ENCODE peak calls at places on chromosome 1, in seven cellular contexts. S, Y, R, Z, J, T and Q are unnamed samples.

GRCh38 chr1:154884868-154885706 is 15.0 kb upstream of the KCNN3 start:
- DNase-seq in Y (no peak), J (no peak), T (no peak), Z (no peak), R (no peak), S (no peak), Q (no peak)

GRCh38 chr1:115052454-115053083 is 22.9 kb downstream of the TSHB start:
- DNase-seq in Y (peak), T (peak), S (peak), Z (peak), R (no peak), J (peak), Q (no peak)

GRCh38 chr1:161177112-161177935 is at the start of gene B4GALT3:
- DNase-seq in S (peak), J (no peak), Y (peak), Z (peak), R (no peak), T (peak), Q (peak)

GRCh38 chr1:86508583-86508969 is 38.3 kb upstream of the CLCA4 start:
- DNase-seq in Y (no peak), S (no peak), J (no peak), Z (no peak), R (no peak), T (no peak), Q (no peak)

GRCh38 chr1:29575826-29576225 is 339.5 kb downstream of the PTPRU start:
- DNase-seq in R (no peak), Y (no peak), T (no peak), S (no peak), J (no peak), Z (no peak), Q (no peak)

GRCh38 chr1:199784127-199784526 is 243.4 kb upstream of the NR5A2 start:
- DNase-seq in Y (no peak), Z (no peak), S (no peak), J (no peak), T (no peak), R (no peak), Q (no peak)

GRCh38 chr1:1136547-1137230 is 20.8 kb upstream of the C1orf159 start:
- DNase-seq in R (no peak), Z (no peak), J (no peak), Y (peak), S (peak), T (no peak), Q (no peak)

GRCh38 chr1:248850536-248851251 is 8.2 kb downstream of the ZNF692 start:
- DNase-seq in R (no peak), S (no peak), Z (no peak), T (no peak), J (no peak), Y (no peak), Q (no peak)

GRCh38 chr1:100703052-100703451 is 16.5 kb upstream of the VCAM1 start:
- DNase-seq in T (no peak), S (no peak), Y (no peak), J (no peak), Z (no peak), R (no peak), Q (no peak)

GRCh38 chr1:221816899-221817298 is 75.0 kb upstream of the DUSP10 start:
- DNase-seq in J (peak), T (no peak), S (no peak), R (peak), Y (no peak), Z (no peak), Q (no peak)

GRCh38 chr1:182630586-182630985 is 26.4 kb upstream of the RGS16 start:
- DNase-seq in T (no peak), J (no peak), S (no peak), Z (no peak), Y (no peak), R (no peak), Q (no peak)

GRCh38 chr1:185974367-185974766 is 240.2 kb downstream of the HMCN1 start:
- DNase-seq in S (no peak), R (no peak), T (no peak), Y (no peak), Z (no peak), J (no peak), Q (no peak)

GRCh38 chr1:194300776-194301175 is 1114.4 kb upstream of the B3GALT2 start:
- DNase-seq in S (no peak), Y (no peak), T (no peak), Z (no peak), R (no peak), J (no peak), Q (no peak)

GRCh38 chr1:178702141-178702540 is 22.9 kb upstream of the RALGPS2 start:
- DNase-seq in Y (no peak), S (no peak), T (no peak), J (no peak), Z (no peak), R (no peak), Q (no peak)

GRCh38 chr1:205930698-205931330 is 12.4 kb downstream of the SLC26A9 start:
- DNase-seq in R (no peak), Y (no peak), J (no peak), T (no peak), Z (no peak), S (no peak), Q (no peak)

GRCh38 chr1:205927676-205928075 is 15.6 kb downstream of the SLC26A9 start:
- DNase-seq in Y (no peak), R (no peak), J (no peak), S (no peak), Z (no peak), T (no peak), Q (no peak)

GRCh38 chr1:205927247-205927646 is 16.0 kb downstream of the SLC26A9 start:
- DNase-seq in T (no peak), R (no peak), J (no peak), Y (no peak), Z (no peak), S (no peak), Q (no peak)

GRCh38 chr1:205928256-205928655 is 15.0 kb downstream of the SLC26A9 start:
- DNase-seq in R (no peak), T (no peak), Y (no peak), Z (no peak), J (no peak), S (no peak), Q (no peak)

DNA sequence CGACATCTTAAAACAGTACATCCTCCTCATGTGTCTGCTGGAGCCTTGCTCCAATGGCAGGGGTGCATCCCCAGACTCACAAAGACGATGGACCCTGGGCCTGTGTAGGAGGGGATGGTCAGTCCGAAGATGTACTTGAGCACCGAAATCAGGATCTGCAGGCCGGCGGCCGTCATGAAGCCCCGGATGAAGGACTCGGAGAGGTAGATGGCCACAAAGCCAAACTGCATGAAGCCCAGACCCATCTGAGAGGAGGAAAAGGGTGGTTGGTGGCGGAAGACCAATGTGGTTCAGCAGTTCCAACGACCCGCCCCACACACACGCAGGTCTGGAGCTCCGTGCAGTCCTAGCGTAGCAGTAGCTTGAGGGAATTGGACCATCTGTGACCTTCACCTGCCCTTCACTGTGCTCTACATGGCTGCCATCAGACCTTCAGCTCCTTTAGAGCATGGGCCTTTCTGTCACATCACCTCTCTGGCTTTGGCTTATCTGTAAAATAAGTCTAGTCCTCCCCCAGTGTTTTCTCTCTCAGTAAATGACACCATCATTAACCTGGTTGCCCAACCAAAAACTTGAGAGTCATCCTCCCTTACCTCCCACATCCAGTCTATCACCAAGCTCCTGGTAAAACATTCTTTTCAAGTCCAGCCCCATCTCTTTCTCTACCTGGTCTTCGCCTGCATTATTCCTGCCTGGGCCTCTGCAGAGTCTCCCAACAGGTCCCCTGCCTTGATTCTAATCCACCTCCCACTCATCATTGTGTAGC is 13.3 kb downstream of the SLC26A9 start:
- DNase-seq in T (no peak), R (no peak), Z (no peak), J (no peak), Y (no peak), S (no peak), Q (no peak)
- TF ChIP-seq CTCF in T (no peak), R (no peak), Z (no peak), J (no peak), Y (no peak), S (no peak), Q (no peak)

DNA sequence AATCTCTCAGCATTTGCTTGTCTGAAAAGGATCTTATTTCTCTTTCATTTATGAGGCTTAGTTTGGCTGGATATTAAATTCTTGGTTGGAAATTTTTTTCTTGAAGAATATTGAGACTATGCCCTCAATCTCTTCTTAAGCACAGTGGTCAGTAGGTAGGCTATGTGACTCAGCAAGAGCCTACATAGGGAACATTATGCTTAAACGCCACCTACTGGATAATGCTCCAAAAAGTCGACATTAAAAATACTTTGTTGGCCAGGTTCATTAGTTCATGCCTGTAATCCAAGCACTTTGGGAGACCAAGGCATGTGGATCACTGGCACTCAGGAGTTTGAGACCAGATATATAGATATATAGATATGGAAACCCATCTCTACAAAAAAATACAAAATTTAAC is 678.0 kb upstream of the USP24 start:
- DNase-seq in T (no peak), J (peak), Y (no peak), Z (no peak), S (peak), R (peak), Q (no peak)
- TF ChIP-seq CTCF in T (peak), J (peak), Y (no peak), Z (no peak), S (no peak), R (peak), Q (peak)

GRCh38 chr1:11680270-11681070 is 478 bp downstream of the MAD2L2 start:
- DNase-seq in R (no peak), T (no peak), S (no peak), J (no peak), Y (no peak), Z (no peak), Q (no peak)

GRCh38 chr1:11682287-11682771 is 1.4 kb upstream of the MAD2L2 start:
- DNase-seq in S (no peak), T (no peak), Z (no peak), J (no peak), R (no peak), Y (no peak), Q (no peak)

GRCh38 chr1:11678442-11678841 is 2.5 kb downstream of the MAD2L2 start:
- DNase-seq in T (no peak), S (no peak), J (no peak), Z (no peak), Y (no peak), R (no peak), Q (no peak)

GRCh38 chr1:11682799-11683198 is 1.9 kb upstream of the MAD2L2 start:
- DNase-seq in Z (no peak), T (no peak), J (no peak), S (no peak), Y (no peak), R (no peak), Q (no peak)

DNA sequence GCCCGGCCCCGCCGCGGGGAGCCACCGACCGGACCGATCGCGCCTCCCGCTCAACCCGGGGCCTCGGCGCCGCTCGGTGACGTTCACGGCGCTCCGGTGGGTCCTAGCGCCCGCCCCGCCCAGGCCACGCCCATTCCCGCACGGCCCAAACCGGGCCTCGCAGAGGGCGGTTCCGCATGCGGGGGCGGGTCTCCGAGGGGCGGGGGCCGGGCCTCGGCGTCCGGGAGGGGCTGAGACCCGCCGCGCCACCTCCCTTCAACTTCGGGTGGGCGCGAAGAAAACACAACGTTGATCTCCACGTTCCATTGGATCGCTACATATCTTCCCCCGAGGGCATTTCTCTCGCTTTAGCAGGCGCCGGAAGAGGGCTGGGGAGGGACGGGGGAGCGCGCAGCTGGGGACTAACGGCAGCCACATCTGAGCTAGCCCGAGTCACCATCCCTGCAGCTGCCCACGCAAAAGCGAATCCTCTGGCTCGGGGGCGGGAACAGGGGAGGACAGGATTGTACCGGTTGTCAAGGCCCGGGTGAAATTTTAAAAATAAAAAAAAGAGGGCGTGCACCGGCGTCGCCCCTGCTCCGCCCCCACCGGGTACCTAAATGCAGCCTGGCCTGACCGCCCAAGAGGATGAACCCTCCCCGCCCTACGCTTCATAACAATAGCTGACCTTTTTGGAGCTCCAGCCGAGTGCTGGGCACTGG is at the start of gene MAD2L2:
- DNase-seq in J (no peak), T (peak), Y (peak), Z (peak), R (peak), S (peak), Q (peak)
- TF ChIP-seq CTCF in J (no peak), T (no peak), Y (no peak), Z (no peak), R (no peak), S (no peak), Q (no peak)

GRCh38 chr1:94544706-94545490 is 3.3 kb upstream of the F3 start:
- DNase-seq in R (no peak), J (no peak), Y (no peak), S (no peak), T (no peak), Z (no peak), Q (no peak)
- TF ChIP-seq CTCF in R (no peak), J (no peak), Y (no peak), S (no peak), T (no peak), Z (no peak), Q (no peak)